ENCODE peak calls at places on chromosomes 4 and X, in five cellular contexts. One of them, this sample, is unnamed.

GRCh38 chrX:31258163-31258562 is 186.3 kb upstream of the FTHL17 start:
- DNase-seq in stimulated activated CD4-positive, alpha-beta T cell treated with anti-CD3 and anti-CD28 coated beads, Interleukin-2, amount 100 ng/mL, for 24 hours: no peak
- DNase-seq in choroid plexus epithelial cell: no peak
- DNase-seq in LoVo: no peak
- DNase-seq in MM.1S: no peak
- DNase-seq in this sample: no peak

GRCh38 chrX:53479295-53479694 is 45.1 kb upstream of the HSD17B10 start:
- DNase-seq in stimulated activated CD4-positive, alpha-beta T cell treated with anti-CD3 and anti-CD28 coated beads, Interleukin-2, amount 100 ng/mL, for 24 hours: no peak
- DNase-seq in LoVo: no peak
- DNase-seq in choroid plexus epithelial cell: no peak
- DNase-seq in MM.1S: no peak
- DNase-seq in this sample: no peak

GRCh38 chrX:19658030-19658429 is 142.7 kb upstream of the MAP3K15 start:
- DNase-seq in choroid plexus epithelial cell: no peak
- DNase-seq in MM.1S: no peak
- DNase-seq in LoVo: no peak
- DNase-seq in stimulated activated CD4-positive, alpha-beta T cell treated with anti-CD3 and anti-CD28 coated beads, Interleukin-2, amount 100 ng/mL, for 24 hours: no peak
- DNase-seq in this sample: no peak

GRCh38 chrX:43064096-43064495 is 286.1 kb upstream of the PPP1R2C start:
- DNase-seq in MM.1S: no peak
- DNase-seq in stimulated activated CD4-positive, alpha-beta T cell treated with anti-CD3 and anti-CD28 coated beads, Interleukin-2, amount 100 ng/mL, for 24 hours: no peak
- DNase-seq in LoVo: no peak
- DNase-seq in choroid plexus epithelial cell: no peak
- DNase-seq in this sample: no peak

GRCh38 chr4:156948133-156948532 is 23.5 kb downstream of the PDGFC start:
- DNase-seq in MM.1S: no peak
- DNase-seq in stimulated activated CD4-positive, alpha-beta T cell treated with anti-CD3 and anti-CD28 coated beads, Interleukin-2, amount 100 ng/mL, for 24 hours: no peak
- DNase-seq in LoVo: no peak
- DNase-seq in choroid plexus epithelial cell: peak
- DNase-seq in this sample: no peak

GRCh38 chr4:180197471-180197870 is 2045.7 kb upstream of the TENM3 start:
- DNase-seq in LoVo: no peak
- DNase-seq in choroid plexus epithelial cell: no peak
- DNase-seq in MM.1S: no peak
- DNase-seq in stimulated activated CD4-positive, alpha-beta T cell treated with anti-CD3 and anti-CD28 coated beads, Interleukin-2, amount 100 ng/mL, for 24 hours: no peak
- DNase-seq in this sample: no peak

GRCh38 chr4:6472008-6472386 is 417 bp downstream of the PPP2R2C start:
- DNase-seq in MM.1S: no peak
- DNase-seq in choroid plexus epithelial cell: no peak
- DNase-seq in LoVo: no peak
- DNase-seq in stimulated activated CD4-positive, alpha-beta T cell treated with anti-CD3 and anti-CD28 coated beads, Interleukin-2, amount 100 ng/mL, for 24 hours: peak
- DNase-seq in this sample: no peak

GRCh38 chr4:159855731-159856130 is 752.9 kb downstream of the RAPGEF2 start:
- DNase-seq in stimulated activated CD4-positive, alpha-beta T cell treated with anti-CD3 and anti-CD28 coated beads, Interleukin-2, amount 100 ng/mL, for 24 hours: no peak
- DNase-seq in MM.1S: no peak
- DNase-seq in LoVo: no peak
- DNase-seq in choroid plexus epithelial cell: no peak
- DNase-seq in this sample: no peak

GRCh38 chr4:56803473-56803872 is 18.0 kb downstream of the SPINK2 start:
- DNase-seq in stimulated activated CD4-positive, alpha-beta T cell treated with anti-CD3 and anti-CD28 coated beads, Interleukin-2, amount 100 ng/mL, for 24 hours: no peak
- DNase-seq in MM.1S: peak
- DNase-seq in choroid plexus epithelial cell: peak
- DNase-seq in LoVo: no peak
- DNase-seq in this sample: peak

GRCh38 chr4:13483142-13484044 is 747 bp downstream of the RAB28 start:
- DNase-seq in LoVo: peak
- DNase-seq in choroid plexus epithelial cell: peak
- DNase-seq in MM.1S: peak
- DNase-seq in stimulated activated CD4-positive, alpha-beta T cell treated with anti-CD3 and anti-CD28 coated beads, Interleukin-2, amount 100 ng/mL, for 24 hours: peak
- DNase-seq in this sample: peak

GRCh38 chr4:153068751-153069150 is 132.6 kb downstream of the FHDC1 start:
- DNase-seq in MM.1S: no peak
- DNase-seq in LoVo: no peak
- DNase-seq in choroid plexus epithelial cell: no peak
- DNase-seq in stimulated activated CD4-positive, alpha-beta T cell treated with anti-CD3 and anti-CD28 coated beads, Interleukin-2, amount 100 ng/mL, for 24 hours: no peak
- DNase-seq in this sample: no peak

GRCh38 chr4:168797176-168797575 is 212.9 kb downstream of the CBR4 start:
- DNase-seq in MM.1S: no peak
- DNase-seq in LoVo: peak
- DNase-seq in choroid plexus epithelial cell: peak
- DNase-seq in stimulated activated CD4-positive, alpha-beta T cell treated with anti-CD3 and anti-CD28 coated beads, Interleukin-2, amount 100 ng/mL, for 24 hours: no peak
- DNase-seq in this sample: no peak

GRCh38 chrX:69130448-69130847 is 34.8 kb downstream of the PJA1 start:
- DNase-seq in stimulated activated CD4-positive, alpha-beta T cell treated with anti-CD3 and anti-CD28 coated beads, Interleukin-2, amount 100 ng/mL, for 24 hours: no peak
- DNase-seq in choroid plexus epithelial cell: no peak
- DNase-seq in MM.1S: no peak
- DNase-seq in LoVo: no peak
- DNase-seq in this sample: no peak

This sample was measured in OCI-LY7.